ENCODE peak calls at places on chromosomes 7 and 10, in seven cellular contexts. One of them, this sample, is unnamed. For H3K9me3, the result is how much of the 10 kb centered on the place peaks cover.

GRCh38 chr10:102241037-102241443 is 272 bp downstream of the PITX3 start:
- DNase-seq in esophagus squamous epithelium: no peak
- DNase-seq in prostate gland: no peak
- DNase-seq in CD4-positive, alpha-beta memory T cell: no peak
- DNase-seq in hepatocyte: no peak
- DNase-seq in pancreas: peak
- DNase-seq in spleen: no peak
- DNase-seq in this sample: no peak

GRCh38 chr7:104973909-104974415 is 40.0 kb upstream of the KMT2E start:
- DNase-seq in esophagus squamous epithelium: no peak
- DNase-seq in prostate gland: no peak
- DNase-seq in CD4-positive, alpha-beta memory T cell: no peak
- DNase-seq in hepatocyte: no peak
- DNase-seq in pancreas: no peak
- DNase-seq in spleen: no peak
- DNase-seq in this sample: no peak

GRCh38 chr10:71213127-71213616 is 802 bp downstream of the UNC5B start:
- DNase-seq in esophagus squamous epithelium: no peak
- DNase-seq in prostate gland: peak
- DNase-seq in CD4-positive, alpha-beta memory T cell: no peak
- DNase-seq in hepatocyte: peak
- DNase-seq in pancreas: peak
- DNase-seq in spleen: peak
- DNase-seq in this sample: peak

GRCh38 chr10:33052915-33053810 is 95.1 kb upstream of the ITGB1 start:
- DNase-seq in esophagus squamous epithelium: no peak
- DNase-seq in prostate gland: no peak
- DNase-seq in CD4-positive, alpha-beta memory T cell: no peak
- DNase-seq in hepatocyte: no peak
- DNase-seq in pancreas: no peak
- DNase-seq in spleen: no peak
- DNase-seq in this sample: peak

GRCh38 chr7:122255454-122255853 is 49.1 kb downstream of the FEZF1 start:
- DNase-seq in esophagus squamous epithelium: no peak
- DNase-seq in prostate gland: no peak
- DNase-seq in CD4-positive, alpha-beta memory T cell: no peak
- DNase-seq in hepatocyte: no peak
- DNase-seq in pancreas: no peak
- DNase-seq in spleen: no peak
- DNase-seq in this sample: no peak

GRCh38 chr10:116536810-116537209 is 8.9 kb upstream of the PNLIP start:
- DNase-seq in esophagus squamous epithelium: no peak
- DNase-seq in prostate gland: no peak
- DNase-seq in CD4-positive, alpha-beta memory T cell: no peak
- DNase-seq in hepatocyte: no peak
- DNase-seq in pancreas: no peak
- DNase-seq in spleen: no peak
- DNase-seq in this sample: no peak

GRCh38 chr10:49737474-49738201 is 24.5 kb downstream of the OGDHL start:
- DNase-seq in esophagus squamous epithelium: no peak
- DNase-seq in prostate gland: no peak
- DNase-seq in CD4-positive, alpha-beta memory T cell: no peak
- DNase-seq in hepatocyte: no peak
- DNase-seq in pancreas: no peak
- DNase-seq in spleen: no peak
- DNase-seq in this sample: no peak

GRCh38 chr7:69873512-69873911 is 275.2 kb downstream of the AUTS2 start:
- DNase-seq in esophagus squamous epithelium: no peak
- DNase-seq in prostate gland: no peak
- DNase-seq in CD4-positive, alpha-beta memory T cell: no peak
- DNase-seq in hepatocyte: no peak
- DNase-seq in pancreas: no peak
- DNase-seq in spleen: no peak
- DNase-seq in this sample: no peak

GRCh38 chr7:151756076-151756731 is 120.7 kb downstream of the PRKAG2 start:
- DNase-seq in esophagus squamous epithelium: no peak
- DNase-seq in prostate gland: no peak
- DNase-seq in CD4-positive, alpha-beta memory T cell: peak
- DNase-seq in hepatocyte: no peak
- DNase-seq in pancreas: no peak
- DNase-seq in spleen: no peak
- DNase-seq in this sample: no peak

GRCh38 chr7:29891766-29892165 is 85.5 kb downstream of the WIPF3 start:
- DNase-seq in esophagus squamous epithelium: no peak
- DNase-seq in prostate gland: no peak
- DNase-seq in CD4-positive, alpha-beta memory T cell: no peak
- DNase-seq in hepatocyte: no peak
- DNase-seq in pancreas: no peak
- DNase-seq in spleen: no peak
- DNase-seq in this sample: no peak

GRCh38 chr7:154474903-154475520 is 422.8 kb downstream of the DPP6 start:
- DNase-seq in esophagus squamous epithelium: no peak
- DNase-seq in prostate gland: no peak
- DNase-seq in CD4-positive, alpha-beta memory T cell: no peak
- DNase-seq in hepatocyte: no peak
- DNase-seq in pancreas: no peak
- DNase-seq in spleen: no peak
- DNase-seq in this sample: no peak

GRCh38 chr7:65477326-65477725 is 103.7 kb downstream of the ZNF92 start:
- DNase-seq in esophagus squamous epithelium: no peak
- DNase-seq in prostate gland: no peak
- DNase-seq in CD4-positive, alpha-beta memory T cell: no peak
- DNase-seq in hepatocyte: peak
- DNase-seq in pancreas: no peak
- DNase-seq in spleen: no peak
- DNase-seq in this sample: peak

GRCh38 chr10:78552261-78552811 is 516.4 kb upstream of the ZMIZ1 start:
- DNase-seq in esophagus squamous epithelium: no peak
- DNase-seq in prostate gland: peak
- DNase-seq in CD4-positive, alpha-beta memory T cell: no peak
- DNase-seq in hepatocyte: peak
- DNase-seq in pancreas: peak
- DNase-seq in spleen: no peak
- DNase-seq in this sample: no peak

GRCh38 chr7:76359111-76359986 is 558 bp upstream of the YWHAG start:
- DNase-seq in esophagus squamous epithelium: peak
- DNase-seq in prostate gland: peak
- DNase-seq in CD4-positive, alpha-beta memory T cell: peak
- DNase-seq in hepatocyte: peak
- DNase-seq in pancreas: peak
- DNase-seq in spleen: peak
- DNase-seq in this sample: peak

GRCh38 chr7:157487046-157487770 is 150.4 kb downstream of the DNAJB6 start:
- DNase-seq in esophagus squamous epithelium: no peak
- DNase-seq in prostate gland: no peak
- DNase-seq in CD4-positive, alpha-beta memory T cell: no peak
- DNase-seq in hepatocyte: no peak
- DNase-seq in pancreas: no peak
- DNase-seq in spleen: peak
- DNase-seq in this sample: no peak

GRCh38 chr10:3471927-3472704 is 299.5 kb upstream of the PITRM1 start:
- DNase-seq in esophagus squamous epithelium: no peak
- DNase-seq in prostate gland: peak
- DNase-seq in CD4-positive, alpha-beta memory T cell: peak
- DNase-seq in hepatocyte: no peak
- DNase-seq in pancreas: no peak
- DNase-seq in spleen: no peak
- DNase-seq in this sample: no peak

GRCh38 chr7:124459101-124460052 is 306.2 kb downstream of the GPR37 start:
- DNase-seq in esophagus squamous epithelium: no peak
- DNase-seq in prostate gland: no peak
- DNase-seq in CD4-positive, alpha-beta memory T cell: no peak
- DNase-seq in hepatocyte: peak
- DNase-seq in pancreas: no peak
- DNase-seq in spleen: no peak
- DNase-seq in this sample: no peak

GRCh38 chr10:36148207-36148606 is 506.1 kb upstream of the FZD8 start:
- DNase-seq in esophagus squamous epithelium: no peak
- DNase-seq in prostate gland: no peak
- DNase-seq in CD4-positive, alpha-beta memory T cell: no peak
- DNase-seq in hepatocyte: no peak
- DNase-seq in pancreas: no peak
- DNase-seq in spleen: no peak
- DNase-seq in this sample: no peak

GRCh38 chr7:79893991-79894390 is 240.6 kb upstream of the GNAI1 start:
- DNase-seq in esophagus squamous epithelium: no peak
- DNase-seq in prostate gland: no peak
- DNase-seq in CD4-positive, alpha-beta memory T cell: no peak
- DNase-seq in hepatocyte: no peak
- DNase-seq in pancreas: no peak
- DNase-seq in spleen: no peak
- DNase-seq in this sample: no peak

GRCh38 chr7:139602143-139602722 is 78.7 kb downstream of the CLEC2L start:
- DNase-seq in esophagus squamous epithelium: no peak
- DNase-seq in prostate gland: no peak
- DNase-seq in CD4-positive, alpha-beta memory T cell: peak
- DNase-seq in hepatocyte: peak
- DNase-seq in pancreas: no peak
- DNase-seq in spleen: no peak
- DNase-seq in this sample: no peak

GRCh38 chr10:23558361-23558799 is 119.5 kb downstream of the OTUD1 start:
- DNase-seq in esophagus squamous epithelium: no peak
- DNase-seq in prostate gland: no peak
- DNase-seq in CD4-positive, alpha-beta memory T cell: no peak
- DNase-seq in hepatocyte: no peak
- DNase-seq in pancreas: peak
- DNase-seq in spleen: no peak
- DNase-seq in this sample: no peak

GRCh38 chr7:43790006-43790405 is 31.5 kb downstream of the BLVRA start:
- DNase-seq in esophagus squamous epithelium: no peak
- DNase-seq in prostate gland: no peak
- DNase-seq in CD4-positive, alpha-beta memory T cell: no peak
- DNase-seq in hepatocyte: no peak
- DNase-seq in pancreas: no peak
- DNase-seq in spleen: no peak
- DNase-seq in this sample: no peak

GRCh38 chr10:48523820-48524758 is 80.8 kb downstream of the ARHGAP22 start:
- DNase-seq in esophagus squamous epithelium: no peak
- DNase-seq in prostate gland: no peak
- DNase-seq in CD4-positive, alpha-beta memory T cell: no peak
- DNase-seq in hepatocyte: peak
- DNase-seq in pancreas: no peak
- DNase-seq in spleen: peak
- DNase-seq in this sample: no peak

GRCh38 chr10:132229096-132229495 is 42.3 kb downstream of the DPYSL4 start:
- DNase-seq in esophagus squamous epithelium: no peak
- DNase-seq in prostate gland: no peak
- DNase-seq in CD4-positive, alpha-beta memory T cell: no peak
- DNase-seq in hepatocyte: no peak
- DNase-seq in pancreas: no peak
- DNase-seq in spleen: no peak
- DNase-seq in this sample: no peak

GRCh38 chr10:132226586-132227405 is 40.0 kb downstream of the DPYSL4 start:
- DNase-seq in esophagus squamous epithelium: no peak
- DNase-seq in prostate gland: no peak
- DNase-seq in CD4-positive, alpha-beta memory T cell: no peak
- DNase-seq in hepatocyte: no peak
- DNase-seq in pancreas: no peak
- DNase-seq in spleen: no peak
- DNase-seq in this sample: no peak

GRCh38 chr10:132227851-132228390 is 41.2 kb downstream of the DPYSL4 start:
- DNase-seq in esophagus squamous epithelium: no peak
- DNase-seq in prostate gland: no peak
- DNase-seq in CD4-positive, alpha-beta memory T cell: no peak
- DNase-seq in hepatocyte: no peak
- DNase-seq in pancreas: no peak
- DNase-seq in spleen: no peak
- DNase-seq in this sample: no peak

GRCh38 chr10:132229834-132230556 is 43.2 kb downstream of the DPYSL4 start:
- DNase-seq in esophagus squamous epithelium: no peak
- DNase-seq in prostate gland: no peak
- DNase-seq in CD4-positive, alpha-beta memory T cell: peak
- DNase-seq in hepatocyte: no peak
- DNase-seq in pancreas: no peak
- DNase-seq in spleen: peak
- DNase-seq in this sample: peak

GRCh38 chr10:132228616-132229015 is 41.9 kb downstream of the DPYSL4 start:
- DNase-seq in esophagus squamous epithelium: no peak
- DNase-seq in prostate gland: no peak
- DNase-seq in CD4-positive, alpha-beta memory T cell: no peak
- DNase-seq in hepatocyte: no peak
- DNase-seq in pancreas: no peak
- DNase-seq in spleen: no peak
- DNase-seq in this sample: no peak
- H3K9me3 ChIP-seq in esophagus squamous epithelium: under half
- H3K9me3 ChIP-seq in prostate gland: under half
- H3K9me3 ChIP-seq in CD4-positive, alpha-beta memory T cell: under half
- H3K9me3 ChIP-seq in hepatocyte: under half
- H3K9me3 ChIP-seq in pancreas: under half
- H3K9me3 ChIP-seq in spleen: under half
- H3K9me3 ChIP-seq in this sample: under half

GRCh38 chr10:18164093-18164492 is 23.9 kb downstream of the CACNB2 start:
- DNase-seq in esophagus squamous epithelium: no peak
- DNase-seq in prostate gland: no peak
- DNase-seq in CD4-positive, alpha-beta memory T cell: no peak
- DNase-seq in hepatocyte: no peak
- DNase-seq in pancreas: no peak
- DNase-seq in spleen: no peak
- DNase-seq in this sample: peak
- H3K9me3 ChIP-seq in esophagus squamous epithelium: under half
- H3K9me3 ChIP-seq in prostate gland: under half
- H3K9me3 ChIP-seq in CD4-positive, alpha-beta memory T cell: under half
- H3K9me3 ChIP-seq in hepatocyte: under half
- H3K9me3 ChIP-seq in pancreas: under half
- H3K9me3 ChIP-seq in spleen: under half
- H3K9me3 ChIP-seq in this sample: under half

DNA sequence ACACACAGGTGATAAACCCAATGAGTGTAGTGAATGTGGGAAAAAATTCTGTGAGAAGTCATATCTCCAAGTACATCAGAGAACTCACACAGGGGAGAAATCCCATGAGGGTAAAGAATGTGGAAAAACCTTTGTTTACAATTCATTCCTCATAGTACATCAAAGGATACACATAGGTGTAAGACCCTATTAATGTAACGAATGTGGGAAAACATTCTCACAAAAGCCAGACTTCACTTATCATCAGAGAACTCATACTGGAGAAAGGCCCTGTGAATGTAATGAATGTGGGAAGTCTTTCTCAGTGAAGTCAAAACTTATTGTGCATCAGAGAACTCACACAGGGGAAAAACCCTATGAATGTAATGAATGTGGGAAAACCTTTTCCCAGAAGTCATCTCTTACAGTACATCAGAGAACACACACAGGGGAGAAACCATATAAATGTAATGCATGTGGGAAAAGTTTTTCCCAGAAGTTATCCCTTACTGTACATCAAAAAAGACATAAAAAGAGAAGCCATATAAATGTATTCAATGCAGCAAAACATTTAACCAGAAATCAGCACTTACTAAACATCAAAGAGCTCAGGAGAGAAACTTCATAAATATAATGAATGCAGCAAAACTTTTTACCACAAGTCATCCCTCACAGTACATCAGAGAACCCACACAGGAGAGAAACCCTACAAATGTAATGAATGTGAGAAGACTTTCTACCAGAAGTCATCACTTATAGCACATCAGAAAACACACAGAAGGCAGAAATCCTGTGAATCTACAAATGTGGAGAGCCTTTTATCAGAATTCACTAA is 49.8 kb downstream of the ZNF239 start:
- DNase-seq in esophagus squamous epithelium: no peak
- DNase-seq in prostate gland: no peak
- DNase-seq in CD4-positive, alpha-beta memory T cell: no peak
- DNase-seq in hepatocyte: no peak
- DNase-seq in pancreas: no peak
- DNase-seq in spleen: no peak
- DNase-seq in this sample: no peak
- H3K9me3 ChIP-seq in esophagus squamous epithelium: under half
- H3K9me3 ChIP-seq in prostate gland: under half
- H3K9me3 ChIP-seq in CD4-positive, alpha-beta memory T cell: under half
- H3K9me3 ChIP-seq in hepatocyte: under half
- H3K9me3 ChIP-seq in pancreas: under half
- H3K9me3 ChIP-seq in spleen: half or more
- H3K9me3 ChIP-seq in this sample: under half

GRCh38 chr10:106499448-106499847 is 665.1 kb downstream of the SORCS1 start:
- DNase-seq in esophagus squamous epithelium: no peak
- DNase-seq in prostate gland: no peak
- DNase-seq in CD4-positive, alpha-beta memory T cell: no peak
- DNase-seq in hepatocyte: no peak
- DNase-seq in pancreas: no peak
- DNase-seq in spleen: no peak
- DNase-seq in this sample: no peak
- H3K9me3 ChIP-seq in esophagus squamous epithelium: under half
- H3K9me3 ChIP-seq in prostate gland: under half
- H3K9me3 ChIP-seq in CD4-positive, alpha-beta memory T cell: under half
- H3K9me3 ChIP-seq in hepatocyte: under half
- H3K9me3 ChIP-seq in pancreas: under half
- H3K9me3 ChIP-seq in spleen: under half
- H3K9me3 ChIP-seq in this sample: under half